ENCODE peak calls at places on chromosomes 4 and X, in ten cellular contexts. One of them, this sample, is unnamed.

GRCh38 chr4:88275516-88275915 is 8.8 kb downstream of the PPM1K start:
- DNase-seq in GM23248: no peak
- DNase-seq in glomerular endothelial cell: no peak
- DNase-seq in ecto neural progenitor cell: no peak
- DNase-seq in HFF-Myc: no peak
- DNase-seq in GM12892: no peak
- DNase-seq in cardiac fibroblast: no peak
- DNase-seq in kidney tubule cell: no peak
- DNase-seq in NCI-H1092 treated with DMSO at 0.1 percent for 48 hours: no peak
- DNase-seq in nephron progenitor cell: no peak
- DNase-seq in this sample: no peak

GRCh38 chrX:39736219-39737211 is 361.2 kb downstream of the BCOR start:
- DNase-seq in GM23248: peak; percentile 92
- DNase-seq in glomerular endothelial cell: no peak
- DNase-seq in ecto neural progenitor cell: no peak
- DNase-seq in HFF-Myc: no peak
- DNase-seq in GM12892: no peak
- DNase-seq in cardiac fibroblast: peak; percentile 94
- DNase-seq in kidney tubule cell: peak; percentile 72
- DNase-seq in NCI-H1092 treated with DMSO at 0.1 percent for 48 hours: peak; percentile 40
- DNase-seq in nephron progenitor cell: no peak
- DNase-seq in this sample: peak; percentile 93

GRCh38 chrX:34341814-34342213 is 209.7 kb upstream of the FAM47A start:
- DNase-seq in GM23248: no peak
- DNase-seq in glomerular endothelial cell: no peak
- DNase-seq in ecto neural progenitor cell: no peak
- DNase-seq in HFF-Myc: no peak
- DNase-seq in GM12892: no peak
- DNase-seq in cardiac fibroblast: no peak
- DNase-seq in kidney tubule cell: no peak
- DNase-seq in NCI-H1092 treated with DMSO at 0.1 percent for 48 hours: no peak
- DNase-seq in nephron progenitor cell: peak; percentile 7
- DNase-seq in this sample: no peak

GRCh38 chr4:6548201-6548881 is 26.6 kb upstream of the MAN2B2 start:
- DNase-seq in GM23248: peak; percentile 57
- DNase-seq in glomerular endothelial cell: no peak
- DNase-seq in ecto neural progenitor cell: peak; percentile 78
- DNase-seq in HFF-Myc: no peak
- DNase-seq in GM12892: no peak
- DNase-seq in cardiac fibroblast: peak; percentile 57
- DNase-seq in kidney tubule cell: peak; percentile 48
- DNase-seq in NCI-H1092 treated with DMSO at 0.1 percent for 48 hours: peak; percentile 25
- DNase-seq in nephron progenitor cell: peak; percentile 61
- DNase-seq in this sample: peak; percentile 52

GRCh38 chrX:105302246-105302645 is 81.8 kb upstream of the TEX13A start:
- DNase-seq in GM23248: no peak
- DNase-seq in glomerular endothelial cell: no peak
- DNase-seq in ecto neural progenitor cell: no peak
- DNase-seq in HFF-Myc: no peak
- DNase-seq in GM12892: no peak
- DNase-seq in cardiac fibroblast: no peak
- DNase-seq in kidney tubule cell: peak; percentile 4
- DNase-seq in NCI-H1092 treated with DMSO at 0.1 percent for 48 hours: no peak
- DNase-seq in nephron progenitor cell: no peak
- DNase-seq in this sample: no peak

GRCh38 chr4:185219551-185220344 is 10.3 kb downstream of the SNX25 start:
- DNase-seq in GM23248: peak; percentile 79
- DNase-seq in glomerular endothelial cell: no peak
- DNase-seq in ecto neural progenitor cell: no peak
- DNase-seq in HFF-Myc: no peak
- DNase-seq in GM12892: no peak
- DNase-seq in cardiac fibroblast: peak; percentile 86
- DNase-seq in kidney tubule cell: no peak
- DNase-seq in NCI-H1092 treated with DMSO at 0.1 percent for 48 hours: no peak
- DNase-seq in nephron progenitor cell: no peak
- DNase-seq in this sample: peak; percentile 83

GRCh38 chr4:21986312-21986711 is 37.7 kb upstream of the KCNIP4 start:
- DNase-seq in GM23248: peak; percentile 36
- DNase-seq in glomerular endothelial cell: no peak
- DNase-seq in ecto neural progenitor cell: no peak
- DNase-seq in HFF-Myc: no peak
- DNase-seq in GM12892: no peak
- DNase-seq in cardiac fibroblast: no peak
- DNase-seq in kidney tubule cell: no peak
- DNase-seq in NCI-H1092 treated with DMSO at 0.1 percent for 48 hours: no peak
- DNase-seq in nephron progenitor cell: no peak
- DNase-seq in this sample: no peak

GRCh38 chr4:40648742-40649281 is 19.1 kb upstream of the RBM47 start:
- DNase-seq in GM23248: no peak
- DNase-seq in glomerular endothelial cell: no peak
- DNase-seq in ecto neural progenitor cell: no peak
- DNase-seq in HFF-Myc: no peak
- DNase-seq in GM12892: no peak
- DNase-seq in cardiac fibroblast: no peak
- DNase-seq in kidney tubule cell: peak; percentile 37
- DNase-seq in NCI-H1092 treated with DMSO at 0.1 percent for 48 hours: no peak
- DNase-seq in nephron progenitor cell: no peak
- DNase-seq in this sample: no peak

GRCh38 chrX:19791562-19791961 is 95.8 kb downstream of the SH3KBP1 start:
- DNase-seq in GM23248: peak; percentile 86
- DNase-seq in glomerular endothelial cell: no peak
- DNase-seq in ecto neural progenitor cell: no peak
- DNase-seq in HFF-Myc: no peak
- DNase-seq in GM12892: no peak
- DNase-seq in cardiac fibroblast: peak; percentile 40
- DNase-seq in kidney tubule cell: no peak
- DNase-seq in NCI-H1092 treated with DMSO at 0.1 percent for 48 hours: no peak
- DNase-seq in nephron progenitor cell: no peak
- DNase-seq in this sample: peak; percentile 47

GRCh38 chr4:113073614-113074013 is 24.2 kb downstream of the ANK2 start:
- DNase-seq in GM23248: no peak
- DNase-seq in glomerular endothelial cell: no peak
- DNase-seq in ecto neural progenitor cell: no peak
- DNase-seq in HFF-Myc: no peak
- DNase-seq in GM12892: no peak
- DNase-seq in cardiac fibroblast: no peak
- DNase-seq in kidney tubule cell: no peak
- DNase-seq in NCI-H1092 treated with DMSO at 0.1 percent for 48 hours: no peak
- DNase-seq in nephron progenitor cell: no peak
- DNase-seq in this sample: no peak

GRCh38 chrX:372856-373640 is 13.7 kb downstream of the PPP2R3B start:
- DNase-seq in GM23248: peak; percentile 38
- DNase-seq in glomerular endothelial cell: no peak
- DNase-seq in ecto neural progenitor cell: peak; percentile 64
- DNase-seq in HFF-Myc: no peak
- DNase-seq in GM12892: no peak
- DNase-seq in cardiac fibroblast: peak; percentile 15
- DNase-seq in kidney tubule cell: no peak
- DNase-seq in NCI-H1092 treated with DMSO at 0.1 percent for 48 hours: no peak
- DNase-seq in nephron progenitor cell: no peak
- DNase-seq in this sample: peak; percentile 34

GRCh38 chr4:156795727-156796126 is 175.9 kb downstream of the PDGFC start:
- DNase-seq in GM23248: no peak
- DNase-seq in glomerular endothelial cell: no peak
- DNase-seq in ecto neural progenitor cell: no peak
- DNase-seq in HFF-Myc: no peak
- DNase-seq in GM12892: no peak
- DNase-seq in cardiac fibroblast: no peak
- DNase-seq in kidney tubule cell: no peak
- DNase-seq in NCI-H1092 treated with DMSO at 0.1 percent for 48 hours: no peak
- DNase-seq in nephron progenitor cell: no peak
- DNase-seq in this sample: no peak

GRCh38 chrX:63768760-63769159 is 16.3 kb downstream of the ARHGEF9 start:
- DNase-seq in GM23248: no peak
- DNase-seq in glomerular endothelial cell: no peak
- DNase-seq in ecto neural progenitor cell: no peak
- DNase-seq in HFF-Myc: no peak
- DNase-seq in GM12892: no peak
- DNase-seq in cardiac fibroblast: no peak
- DNase-seq in kidney tubule cell: no peak
- DNase-seq in NCI-H1092 treated with DMSO at 0.1 percent for 48 hours: no peak
- DNase-seq in nephron progenitor cell: no peak
- DNase-seq in this sample: no peak

GRCh38 chrX:7889138-7889537 is 38.1 kb downstream of the PNPLA4 start:
- DNase-seq in GM23248: no peak
- DNase-seq in glomerular endothelial cell: no peak
- DNase-seq in ecto neural progenitor cell: no peak
- DNase-seq in HFF-Myc: no peak
- DNase-seq in GM12892: no peak
- DNase-seq in cardiac fibroblast: no peak
- DNase-seq in kidney tubule cell: no peak
- DNase-seq in NCI-H1092 treated with DMSO at 0.1 percent for 48 hours: no peak
- DNase-seq in nephron progenitor cell: no peak
- DNase-seq in this sample: no peak

GRCh38 chrX:150547511-150548115 is 20.8 kb upstream of the MTM1 start:
- DNase-seq in GM23248: peak; percentile 79
- DNase-seq in glomerular endothelial cell: no peak
- DNase-seq in ecto neural progenitor cell: peak; percentile 69
- DNase-seq in HFF-Myc: no peak
- DNase-seq in GM12892: no peak
- DNase-seq in cardiac fibroblast: peak; percentile 70
- DNase-seq in kidney tubule cell: peak; percentile 62
- DNase-seq in NCI-H1092 treated with DMSO at 0.1 percent for 48 hours: peak; percentile 40
- DNase-seq in nephron progenitor cell: peak; percentile 59
- DNase-seq in this sample: peak; percentile 56

GRCh38 chrX:136759968-136760367 is 20.8 kb downstream of the ARHGEF6 start:
- DNase-seq in GM23248: no peak
- DNase-seq in glomerular endothelial cell: no peak
- DNase-seq in ecto neural progenitor cell: no peak
- DNase-seq in HFF-Myc: no peak
- DNase-seq in GM12892: no peak
- DNase-seq in cardiac fibroblast: no peak
- DNase-seq in kidney tubule cell: no peak
- DNase-seq in NCI-H1092 treated with DMSO at 0.1 percent for 48 hours: no peak
- DNase-seq in nephron progenitor cell: no peak
- DNase-seq in this sample: no peak

GRCh38 chrX:15675490-15675921 is 10.9 kb upstream of the CLTRN start:
- DNase-seq in GM23248: peak; percentile 83
- DNase-seq in glomerular endothelial cell: no peak
- DNase-seq in ecto neural progenitor cell: peak; percentile 85
- DNase-seq in HFF-Myc: peak; percentile 39
- DNase-seq in GM12892: peak; percentile 61
- DNase-seq in cardiac fibroblast: no peak
- DNase-seq in kidney tubule cell: peak; percentile 92
- DNase-seq in NCI-H1092 treated with DMSO at 0.1 percent for 48 hours: peak; percentile 96
- DNase-seq in nephron progenitor cell: peak; percentile 73
- DNase-seq in this sample: no peak

GRCh38 chr4:149095798-149096197 is 653.6 kb upstream of the NR3C2 start:
- DNase-seq in GM23248: no peak
- DNase-seq in glomerular endothelial cell: no peak
- DNase-seq in ecto neural progenitor cell: no peak
- DNase-seq in HFF-Myc: no peak
- DNase-seq in GM12892: no peak
- DNase-seq in cardiac fibroblast: peak; percentile 25
- DNase-seq in kidney tubule cell: no peak
- DNase-seq in NCI-H1092 treated with DMSO at 0.1 percent for 48 hours: no peak
- DNase-seq in nephron progenitor cell: no peak
- DNase-seq in this sample: peak; percentile 7

GRCh38 chr4:26144526-26145167 is 176.2 kb upstream of the RBPJ start:
- DNase-seq in GM23248: peak; percentile 51
- DNase-seq in glomerular endothelial cell: no peak
- DNase-seq in ecto neural progenitor cell: no peak
- DNase-seq in HFF-Myc: no peak
- DNase-seq in GM12892: no peak
- DNase-seq in cardiac fibroblast: no peak
- DNase-seq in kidney tubule cell: no peak
- DNase-seq in NCI-H1092 treated with DMSO at 0.1 percent for 48 hours: no peak
- DNase-seq in nephron progenitor cell: no peak
- DNase-seq in this sample: no peak

GRCh38 chrX:4322916-4323315 is 609.5 kb upstream of the PRKX start:
- DNase-seq in GM23248: no peak
- DNase-seq in glomerular endothelial cell: no peak
- DNase-seq in ecto neural progenitor cell: no peak
- DNase-seq in HFF-Myc: no peak
- DNase-seq in GM12892: no peak
- DNase-seq in cardiac fibroblast: no peak
- DNase-seq in kidney tubule cell: no peak
- DNase-seq in NCI-H1092 treated with DMSO at 0.1 percent for 48 hours: no peak
- DNase-seq in nephron progenitor cell: no peak
- DNase-seq in this sample: no peak

GRCh38 chrX:11558972-11559371 is 106.7 kb downstream of the ARHGAP6 start:
- DNase-seq in GM23248: peak; percentile 17
- DNase-seq in glomerular endothelial cell: no peak
- DNase-seq in ecto neural progenitor cell: no peak
- DNase-seq in HFF-Myc: no peak
- DNase-seq in GM12892: no peak
- DNase-seq in cardiac fibroblast: no peak
- DNase-seq in kidney tubule cell: peak; percentile 20
- DNase-seq in NCI-H1092 treated with DMSO at 0.1 percent for 48 hours: no peak
- DNase-seq in nephron progenitor cell: peak; percentile 11
- DNase-seq in this sample: no peak

GRCh38 chr4:77181737-77182136 is 24.7 kb downstream of the CCNG2 start:
- DNase-seq in GM23248: no peak
- DNase-seq in glomerular endothelial cell: no peak
- DNase-seq in ecto neural progenitor cell: no peak
- DNase-seq in HFF-Myc: no peak
- DNase-seq in GM12892: no peak
- DNase-seq in cardiac fibroblast: no peak
- DNase-seq in kidney tubule cell: no peak
- DNase-seq in NCI-H1092 treated with DMSO at 0.1 percent for 48 hours: no peak
- DNase-seq in nephron progenitor cell: no peak
- DNase-seq in this sample: no peak

GRCh38 chrX:42399632-42400024 is 378.3 kb downstream of the PPP1R2C start:
- DNase-seq in GM23248: no peak
- DNase-seq in glomerular endothelial cell: no peak
- DNase-seq in ecto neural progenitor cell: no peak
- DNase-seq in HFF-Myc: no peak
- DNase-seq in GM12892: no peak
- DNase-seq in cardiac fibroblast: no peak
- DNase-seq in kidney tubule cell: no peak
- DNase-seq in NCI-H1092 treated with DMSO at 0.1 percent for 48 hours: no peak
- DNase-seq in nephron progenitor cell: no peak
- DNase-seq in this sample: no peak

GRCh38 chrX:1026263-1027015 is 186.0 kb downstream of the CRLF2 start:
- DNase-seq in GM23248: no peak
- DNase-seq in glomerular endothelial cell: no peak
- DNase-seq in ecto neural progenitor cell: no peak
- DNase-seq in HFF-Myc: no peak
- DNase-seq in GM12892: no peak
- DNase-seq in cardiac fibroblast: no peak
- DNase-seq in kidney tubule cell: no peak
- DNase-seq in NCI-H1092 treated with DMSO at 0.1 percent for 48 hours: no peak
- DNase-seq in nephron progenitor cell: no peak
- DNase-seq in this sample: no peak

GRCh38 chr4:26141916-26142638 is 178.7 kb upstream of the RBPJ start:
- DNase-seq in GM23248: peak; percentile 67
- DNase-seq in glomerular endothelial cell: no peak
- DNase-seq in ecto neural progenitor cell: no peak
- DNase-seq in HFF-Myc: no peak
- DNase-seq in GM12892: no peak
- DNase-seq in cardiac fibroblast: peak; percentile 15
- DNase-seq in kidney tubule cell: no peak
- DNase-seq in NCI-H1092 treated with DMSO at 0.1 percent for 48 hours: no peak
- DNase-seq in nephron progenitor cell: no peak
- DNase-seq in this sample: peak; percentile 25

GRCh38 chr4:17186916-17187315 is 288.5 kb upstream of the LDB2 start:
- DNase-seq in GM23248: no peak
- DNase-seq in glomerular endothelial cell: no peak
- DNase-seq in ecto neural progenitor cell: no peak
- DNase-seq in HFF-Myc: no peak
- DNase-seq in GM12892: no peak
- DNase-seq in cardiac fibroblast: peak; percentile 39
- DNase-seq in kidney tubule cell: no peak
- DNase-seq in NCI-H1092 treated with DMSO at 0.1 percent for 48 hours: no peak
- DNase-seq in nephron progenitor cell: no peak
- DNase-seq in this sample: no peak

GRCh38 chr4:74874785-74875367 is 58.0 kb upstream of the PARM1 start:
- DNase-seq in GM23248: peak; percentile 81
- DNase-seq in glomerular endothelial cell: peak; percentile 63
- DNase-seq in ecto neural progenitor cell: no peak
- DNase-seq in HFF-Myc: peak; percentile 40
- DNase-seq in GM12892: no peak
- DNase-seq in cardiac fibroblast: peak; percentile 90
- DNase-seq in kidney tubule cell: peak; percentile 82
- DNase-seq in NCI-H1092 treated with DMSO at 0.1 percent for 48 hours: peak; percentile 60
- DNase-seq in nephron progenitor cell: peak; percentile 38
- DNase-seq in this sample: peak; percentile 89

GRCh38 chr4:119040711-119041185 is 94.9 kb upstream of the MYOZ2 start:
- DNase-seq in GM23248: peak; percentile 91
- DNase-seq in glomerular endothelial cell: no peak
- DNase-seq in ecto neural progenitor cell: no peak
- DNase-seq in HFF-Myc: peak; percentile 51
- DNase-seq in GM12892: no peak
- DNase-seq in cardiac fibroblast: peak; percentile 69
- DNase-seq in kidney tubule cell: peak; percentile 74
- DNase-seq in NCI-H1092 treated with DMSO at 0.1 percent for 48 hours: no peak
- DNase-seq in nephron progenitor cell: no peak
- DNase-seq in this sample: peak; percentile 69